ENCODE peak calls at places on chromosomes 11 and 22, in nine cellular contexts. H is activated naive CD8-positive, alpha-beta T cell treated with anti-CD3 and anti-CD28 coated beads, Interleukin-2, amount 10 ng/mL, durations not matched to agents 7 days and 5 days; B is Kasumi-1; G is stimulated activated CD8-positive, alpha-beta memory T cell treated with anti-CD3 and anti-CD28 coated beads, Interleukin-2, amount 100 ng/mL, for 1 hour; W is aorta; Z is activated T-helper 1 cell treated with anti-CD3 and anti-CD28 coated beads, Interleukin-2, amount 50 U/mL, for 16 hours; U is H9; Q is sigmoid colon; I is activated CD4-positive, alpha-beta memory T cell treated with anti-CD3 and anti-CD28 coated beads, Interleukin-2, amount 10 ng/mL, durations not matched to agents 7 days and 5 days. M is an unnamed sample.

GRCh38 chr11:18466402-18466801 is 10.7 kb downstream of the LDHAL6A start:
- DNase-seq in H (no peak), B (no peak), G (no peak), W (no peak), Z (no peak), U (no peak), Q (no peak), I (no peak), M (no peak)

GRCh38 chr11:1193326-1194230 is 29.3 kb upstream of the MUC5B start:
- DNase-seq in H (peak; percentile 18), B (no peak), G (no peak), W (peak; percentile 74), Z (no peak), U (peak; percentile 22), Q (peak; percentile 52), I (no peak), M (no peak)

GRCh38 chr11:45289369-45289768 is 3.2 kb upstream of the SYT13 start:
- DNase-seq in H (no peak), B (no peak), G (no peak), W (no peak), Z (no peak), U (no peak), Q (no peak), I (no peak), M (peak; percentile 84)

GRCh38 chr11:359181-359714 is 10.1 kb upstream of the B4GALNT4 start:
- DNase-seq in H (peak; percentile 26), B (no peak), G (no peak), W (peak; percentile 67), Z (no peak), U (no peak), Q (peak; percentile 47), I (peak; percentile 30), M (peak; percentile 34)

GRCh38 chr11:62552931-62553838 is 6.6 kb upstream of the AHNAK start:
- DNase-seq in H (peak; percentile 70), B (peak; percentile 45), G (no peak), W (peak; percentile 94), Z (no peak), U (peak; percentile 84), Q (peak; percentile 95), I (peak; percentile 84), M (peak; percentile 98)

GRCh38 chr22:44574057-44574456 is 76.0 kb upstream of the RTL6 start:
- DNase-seq in H (peak; percentile 4), B (no peak), G (no peak), W (no peak), Z (no peak), U (no peak), Q (peak; percentile 82), I (no peak), M (peak; percentile 81)

GRCh38 chr22:45504703-45505341 is 2.1 kb downstream of the FBLN1 start:
- DNase-seq in H (no peak), B (peak; percentile 51), G (no peak), W (peak; percentile 78), Z (no peak), U (no peak), Q (no peak), I (no peak), M (no peak)

GRCh38 chr11:127670372-127670771 is 669.8 kb upstream of the KIRREL3 start:
- DNase-seq in H (no peak), B (no peak), G (no peak), W (no peak), Z (no peak), U (no peak), Q (no peak), I (no peak), M (no peak)

GRCh38 chr22:35417606-35418005 is 17.7 kb downstream of the MCM5 start:
- DNase-seq in H (no peak), B (no peak), G (no peak), W (no peak), Z (no peak), U (no peak), Q (no peak), I (no peak), M (no peak)

GRCh38 chr11:93236741-93237675 is 39.2 kb upstream of the SLC36A4 start:
- DNase-seq in H (no peak), B (peak; percentile 90), G (no peak), W (no peak), Z (no peak), U (peak; percentile 52), Q (no peak), I (peak; percentile 29), M (peak; percentile 45)

GRCh38 chr11:72081856-72082255 is 1.2 kb downstream of the LRRC51 start:
- DNase-seq in H (no peak), B (no peak), G (no peak), W (no peak), Z (no peak), U (no peak), Q (no peak), I (no peak), M (peak; percentile 7)

GRCh38 chr11:121696177-121696863 is 243.6 kb upstream of the SORL1-AS1 start:
- DNase-seq in H (no peak), B (no peak), G (no peak), W (no peak), Z (no peak), U (no peak), Q (peak; percentile 64), I (no peak), M (peak; percentile 12)

GRCh38 chr11:2779499-2779980 is 79.7 kb upstream of the KCNQ1OT1 start:
- DNase-seq in H (peak; percentile 18), B (no peak), G (no peak), W (peak; percentile 70), Z (no peak), U (no peak), Q (no peak), I (peak; percentile 8), M (no peak)

GRCh38 chr11:34072041-34072440 is 20.5 kb downstream of the CAPRIN1 start:
- DNase-seq in H (no peak), B (no peak), G (no peak), W (no peak), Z (no peak), U (no peak), Q (no peak), I (no peak), M (no peak)

GRCh38 chr22:49856343-49856742 is 2.7 kb downstream of the ZBED4 start:
- DNase-seq in H (peak; percentile 11), B (no peak), G (no peak), W (peak; percentile 57), Z (no peak), U (no peak), Q (no peak), I (no peak), M (peak; percentile 35)

GRCh38 chr11:102831128-102831708 is 12.2 kb downstream of the MMP3 start:
- DNase-seq in H (peak; percentile 36), B (no peak), G (no peak), W (peak; percentile 84), Z (no peak), U (peak; percentile 80), Q (peak; percentile 70), I (peak; percentile 23), M (peak; percentile 63)

GRCh38 chr11:113647856-113648255 is 58.3 kb downstream of the TMPRSS5 start:
- DNase-seq in H (no peak), B (no peak), G (no peak), W (no peak), Z (no peak), U (no peak), Q (no peak), I (no peak), M (no peak)

GRCh38 chr22:49326558-49326957 is 501.1 kb downstream of the BRD1 start:
- DNase-seq in H (no peak), B (no peak), G (no peak), W (no peak), Z (no peak), U (no peak), Q (no peak), I (no peak), M (no peak)

GRCh38 chr22:26903030-26903856 is 245.9 kb downstream of the MIAT start:
- DNase-seq in H (no peak), B (no peak), G (no peak), W (no peak), Z (no peak), U (peak; percentile 56), Q (no peak), I (no peak), M (no peak)

GRCh38 chr11:34972892-34973291 is 56.5 kb downstream of the PDHX start:
- DNase-seq in H (no peak), B (no peak), G (no peak), W (no peak), Z (no peak), U (no peak), Q (no peak), I (no peak), M (no peak)

GRCh38 chr11:117219455-117219854 is 12.4 kb downstream of the PCSK7 start:
- DNase-seq in H (no peak), B (no peak), G (no peak), W (peak; percentile 66), Z (no peak), U (no peak), Q (peak; percentile 64), I (no peak), M (no peak)

M was measured in kidney tubule cell.